ENCODE peak calls at places on chromosomes 1 and 21, in four cellular contexts. Z is K562, F is HepG2, V is GM12878. H is an unnamed sample.

GRCh38 chr1:201426395-201427310 is 5.1 kb upstream of the TNNI1 start:
- DNase-seq in Z (no peak), F (no peak), V (no peak), H (no peak)

GRCh38 chr1:185719021-185719420 is 15.2 kb upstream of the HMCN1 start:
- DNase-seq in Z (no peak), F (no peak), V (no peak), H (peak; percentile 57)

GRCh38 chr1:109821831-109822745 is 58.4 kb upstream of the EPS8L3 start:
- DNase-seq in Z (peak; percentile 88), F (no peak), V (no peak), H (peak; percentile 8)

GRCh38 chr21:33566514-33566913 is 22.0 kb downstream of the DONSON start:
- DNase-seq in Z (no peak), F (no peak), V (no peak), H (no peak)

GRCh38 chr1:225462429-225462713 is 34.5 kb upstream of the LBR start:
- DNase-seq in Z (no peak), F (no peak), V (no peak), H (no peak)

GRCh38 chr1:41936107-41936506 is 17.4 kb upstream of the HIVEP3 start:
- DNase-seq in Z (no peak), F (no peak), V (no peak), H (no peak)

GRCh38 chr21:28805885-28806284 is 186.8 kb downstream of the LTN1 start:
- DNase-seq in Z (no peak), F (no peak), V (no peak), H (no peak)

GRCh38 chr1:20834192-20834591 is 47.1 kb upstream of the HP1BP3 start:
- DNase-seq in Z (no peak), F (no peak), V (no peak), H (no peak)

GRCh38 chr1:196309386-196309785 is 298.9 kb downstream of the KCNT2 start:
- DNase-seq in Z (no peak), F (peak; percentile 3), V (no peak), H (no peak)

GRCh38 chr1:21924503-21925005 is 12.6 kb downstream of the HSPG2 start:
- DNase-seq in Z (no peak), F (no peak), V (no peak), H (no peak)

GRCh38 chr1:220881918-220882891 is 3.0 kb downstream of the HLX start:
- DNase-seq in Z (no peak), F (no peak), V (no peak), H (no peak)

GRCh38 chr1:227661495-227661894 is 73.6 kb downstream of the JMJD4 start:
- DNase-seq in Z (no peak), F (no peak), V (no peak), H (no peak)

GRCh38 chr21:42225042-42225441 is 6.1 kb downstream of the ABCG1 start:
- DNase-seq in Z (no peak), F (no peak), V (no peak), H (no peak)

GRCh38 chr1:25232866-25233784 is 823 bp upstream of the SYF2 start:
- DNase-seq in Z (peak; percentile 99), F (peak; percentile 91), V (peak; percentile 72), H (peak; percentile 65)

GRCh38 chr1:205286335-205286950 is 35.1 kb downstream of the NUAK2 start:
- DNase-seq in Z (no peak), F (no peak), V (peak; percentile 84), H (no peak)

GRCh38 chr1:210747890-210748289 is 386.1 kb downstream of the KCNH1 start:
- DNase-seq in Z (no peak), F (no peak), V (no peak), H (no peak)

GRCh38 chr1:9289724-9290493 is 2.8 kb upstream of the SPSB1 start:
- DNase-seq in Z (no peak), F (peak; percentile 68), V (no peak), H (no peak)

GRCh38 chr1:150820710-150821521 is 12.9 kb upstream of the CTSK start:
- DNase-seq in Z (no peak), F (no peak), V (no peak), H (no peak)

GRCh38 chr1:117843791-117844190 is 85.6 kb downstream of the GDAP2 start:
- DNase-seq in Z (no peak), F (no peak), V (no peak), H (no peak)

GRCh38 chr1:47712596-47713299 is 274.9 kb downstream of the FOXD2 start:
- DNase-seq in Z (no peak), F (no peak), V (no peak), H (no peak)

GRCh38 chr21:34544032-34544496 is 32.1 kb upstream of the KCNE1 start:
- DNase-seq in Z (peak; percentile 89), F (peak; percentile 88), V (no peak), H (peak; percentile 83)

GRCh38 chr1:207892764-207893163 is 18.2 kb downstream of the CD34 start:
- DNase-seq in Z (no peak), F (no peak), V (no peak), H (no peak)

GRCh38 chr1:234840843-234841242 is 230.9 kb upstream of the IRF2BP2 start:
- DNase-seq in Z (no peak), F (no peak), V (no peak), H (no peak)

GRCh38 chr1:147628441-147628840 is 41.9 kb downstream of the ACP6 start:
- DNase-seq in Z (no peak), F (no peak), V (no peak), H (no peak)

GRCh38 chr1:32753532-32754281 is 51.1 kb upstream of the SYNC start:
- DNase-seq in Z (peak; percentile 99), F (no peak), V (no peak), H (peak; percentile 100)

GRCh38 chr21:43778469-43779335 is 2.6 kb upstream of the CSTB start:
- DNase-seq in Z (no peak), F (no peak), V (no peak), H (no peak)

GRCh38 chr21:31564439-31564838 is 95.1 kb upstream of the SOD1 start:
- DNase-seq in Z (no peak), F (no peak), V (no peak), H (no peak)

GRCh38 chr1:111417755-111418154 is 9.8 kb downstream of the OVGP1 start:
- DNase-seq in Z (no peak), F (peak; percentile 91), V (no peak), H (no peak)
- TF ChIP-seq FOXK2 in Z (no peak), F (peak; percentile 73), V (no peak), H (no peak)

DNA sequence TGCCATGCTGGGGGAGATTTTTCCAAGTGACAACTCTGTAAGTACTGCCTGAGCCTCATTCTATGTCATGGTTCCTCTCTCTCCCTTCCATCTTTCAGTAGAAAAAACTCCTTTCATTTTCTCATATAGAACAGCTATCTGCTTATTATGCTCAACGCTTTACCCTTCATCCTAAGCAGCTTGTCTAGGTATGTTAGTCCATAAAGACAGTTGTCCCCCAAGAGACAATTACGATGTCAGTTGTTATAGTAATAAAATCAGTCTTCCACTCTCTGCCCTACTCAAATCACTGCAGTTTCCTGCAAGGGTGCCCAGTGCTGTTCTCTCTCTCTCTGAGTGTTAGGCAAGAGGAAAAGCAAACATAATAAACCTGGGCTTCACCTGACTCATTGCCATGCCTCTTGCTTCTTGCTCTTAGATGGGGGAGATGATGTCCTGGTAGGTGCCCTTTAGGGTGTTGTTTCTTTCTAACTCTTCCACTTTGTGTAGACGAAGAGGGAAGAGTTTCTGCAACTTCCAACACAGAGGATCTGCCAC is 59.4 kb downstream of the PAPPA2 start:
- DNase-seq in Z (no peak), F (no peak), V (no peak), H (no peak)
- TF ChIP-seq FOXK2 in Z (no peak), F (no peak), V (no peak), H (no peak)

GRCh38 chr21:46071082-46071481 is 26.8 kb upstream of the COL6A2 start:
- DNase-seq in Z (no peak), F (no peak), V (no peak), H (no peak)

GRCh38 chr21:46067505-46068201 is 30.3 kb upstream of the COL6A2 start:
- DNase-seq in Z (no peak), F (no peak), V (no peak), H (no peak)

GRCh38 chr21:46068516-46069079 is 29.3 kb upstream of the COL6A2 start:
- DNase-seq in Z (no peak), F (no peak), V (no peak), H (no peak)

GRCh38 chr21:46069166-46069565 is 28.7 kb upstream of the COL6A2 start:
- DNase-seq in Z (no peak), F (no peak), V (no peak), H (no peak)

DNA sequence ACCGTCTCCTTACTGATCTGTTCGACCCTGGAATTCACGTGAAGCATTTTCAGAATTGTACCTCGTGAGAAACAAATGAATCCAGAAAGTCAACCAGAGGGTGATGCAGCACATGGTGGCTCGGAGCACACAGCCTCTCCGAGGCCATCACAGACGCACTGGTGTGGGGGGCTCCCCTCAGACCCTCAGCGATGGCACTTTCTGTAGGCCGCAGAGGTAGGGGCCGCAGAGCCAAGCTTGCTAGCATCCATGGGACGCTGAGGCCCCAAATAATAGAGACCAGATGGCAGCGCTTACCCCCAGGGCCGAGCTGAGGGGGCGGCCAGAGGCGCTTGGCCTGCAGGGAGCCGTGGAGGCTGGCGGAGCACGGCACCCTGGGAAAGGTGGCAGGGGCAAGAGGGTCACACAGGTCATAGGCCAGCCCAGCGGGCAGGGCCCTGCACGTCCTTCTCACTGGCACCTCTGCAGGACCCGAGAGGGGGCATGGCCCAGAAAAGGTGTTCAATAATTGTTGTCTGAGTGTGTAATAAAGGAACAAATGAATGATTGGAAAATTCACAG is 28.1 kb upstream of the COL6A2 start:
- DNase-seq in Z (no peak), F (no peak), V (no peak), H (no peak)
- TF ChIP-seq FOXK2 in Z (no peak), F (no peak), V (no peak), H (no peak)

DNA sequence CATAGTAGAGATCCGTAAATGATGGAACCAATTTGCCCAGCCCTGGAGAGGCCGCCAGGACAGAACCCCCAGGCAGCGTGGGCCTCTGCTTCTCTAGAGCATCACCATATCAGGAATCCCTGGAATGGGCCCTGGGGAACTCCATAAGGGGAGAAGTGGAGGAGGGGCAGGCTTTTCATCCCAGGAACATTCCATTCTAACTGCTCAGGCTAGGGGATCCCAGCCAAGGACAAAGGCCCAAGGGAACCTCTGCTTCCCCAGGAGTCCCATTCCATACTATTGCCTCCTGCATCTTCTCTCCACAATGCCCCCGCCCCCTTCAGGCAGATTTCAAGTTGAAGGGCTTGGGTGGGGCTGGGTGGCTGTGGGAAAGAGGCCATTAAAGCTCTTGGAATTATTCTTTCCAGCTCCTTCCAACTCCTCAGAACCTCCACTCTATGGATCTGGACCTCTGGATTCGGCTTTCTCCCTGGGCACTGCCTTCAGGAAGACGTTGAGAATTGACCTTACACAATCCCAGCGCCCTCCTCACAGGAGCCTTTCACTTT is 6.0 kb downstream of the TRNP1 start:
- DNase-seq in Z (no peak), F (peak; percentile 77), V (no peak), H (no peak)
- TF ChIP-seq FOXK2 in Z (no peak), F (no peak), V (no peak), H (no peak)